ENCODE peak calls at places on chromosomes 11 and 22, in four cellular contexts. Q, M, B and Y are unnamed samples.

GRCh38 chr22:35599364-35599763 is 17.8 kb downstream of the MB start:
- DNase-seq in Q (no peak), M (no peak), B (no peak), Y (no peak)

GRCh38 chr11:80241766-80242165 is 800.9 kb upstream of the TENM4 start:
- DNase-seq in Q (no peak), M (no peak), B (no peak), Y (no peak)

GRCh38 chr22:39900306-39901227 is at the start of gene GRAP2:
- DNase-seq in Q (no peak), M (no peak), B (peak; percentile 9), Y (no peak)

GRCh38 chr22:49693416-49693815 is 134.3 kb downstream of the BRD1 start:
- DNase-seq in Q (no peak), M (no peak), B (no peak), Y (no peak)

GRCh38 chr22:40487663-40488249 is 117.4 kb downstream of the SGSM3 start:
- DNase-seq in Q (no peak), M (no peak), B (peak; percentile 54), Y (no peak)

GRCh38 chr11:24683578-24683977 is 186.7 kb downstream of the LUZP2 start:
- DNase-seq in Q (no peak), M (no peak), B (no peak), Y (no peak)

GRCh38 chr22:27512283-27512761 is 289.2 kb downstream of the MN1 start:
- DNase-seq in Q (peak; percentile 82), M (no peak), B (no peak), Y (no peak)

GRCh38 chr22:49827307-49827852 is 293 bp downstream of the BRD1 start:
- DNase-seq in Q (no peak), M (no peak), B (no peak), Y (no peak)